ENCODE peak calls at places on chromosomes 6 and 20, in nine cellular contexts. B is tibial nerve; X is A549; P is endothelial cell of umbilical vein; Z is CD8-positive, alpha-beta T cell; R is tibial artery; I is astrocyte; K is ascending aorta; L is heart left ventricle. J is an unnamed sample. For H3K4me1, the result is how much of the 10 kb centered on the place peaks cover.

GRCh38 chr20:63668351-63668750 is 10.2 kb downstream of the RTEL1 start:
- DNase-seq in I (no peak), P (no peak), B (no peak), K (no peak), X (no peak), Z (no peak), R (no peak), L (no peak), J (no peak)

GRCh38 chr6:121520337-121521163 is 85.1 kb downstream of the GJA1 start:
- DNase-seq in R (no peak), Z (no peak), L (no peak), X (peak), I (peak), P (peak), K (peak), B (no peak), J (no peak)

GRCh38 chr6:145963216-145964068 is 716 bp downstream of the SHPRH start:
- DNase-seq in P (peak), X (peak), L (no peak), I (peak), Z (peak), B (no peak), R (peak), K (peak), J (peak)

GRCh38 chr6:166005401-166005845 is 162.2 kb downstream of the TBXT start:
- DNase-seq in Z (no peak), B (no peak), P (no peak), L (peak), I (peak), X (peak), R (peak), K (no peak), J (peak)

GRCh38 chr6:113695506-113695905 is 161.6 kb upstream of the MARCKS start:
- DNase-seq in B (no peak), L (no peak), R (no peak), X (no peak), I (peak), Z (no peak), P (no peak), K (no peak), J (no peak)

GRCh38 chr20:33862709-33863403 is 51.7 kb downstream of the CHMP4B start:
- DNase-seq in I (peak), L (peak), P (peak), R (peak), X (peak), Z (peak), B (peak), K (peak), J (peak)

GRCh38 chr6:70842541-70842940 is 114.3 kb downstream of the B3GAT2 start:
- DNase-seq in I (no peak), K (no peak), Z (no peak), X (no peak), R (no peak), L (no peak), P (no peak), B (no peak), J (no peak)

GRCh38 chr20:57581202-57582028 is 20.5 kb downstream of the PCK1 start:
- DNase-seq in R (peak), Z (no peak), L (no peak), X (no peak), I (no peak), K (no peak), B (peak), P (no peak), J (no peak)

GRCh38 chr6:55836481-55836880 is 38.9 kb downstream of the BMP5 start:
- DNase-seq in X (peak), I (no peak), P (no peak), Z (no peak), K (no peak), L (no peak), B (no peak), R (no peak), J (no peak)

GRCh38 chr20:8254911-8255582 is 123.0 kb downstream of the PLCB1 start:
- DNase-seq in I (no peak), R (no peak), K (no peak), P (peak), L (no peak), Z (no peak), B (no peak), X (no peak), J (no peak)

GRCh38 chr6:51929934-51930574 is 157.4 kb downstream of the PKHD1 start:
- DNase-seq in I (no peak), L (no peak), X (no peak), R (no peak), P (no peak), B (no peak), Z (no peak), K (no peak), J (no peak)

GRCh38 chr6:2127484-2127911 is 117.9 kb downstream of the GMDS start:
- DNase-seq in I (no peak), B (peak), X (no peak), P (peak), Z (no peak), L (peak), R (peak), K (peak), J (peak)

GRCh38 chr6:27814665-27815424 is 97.4 kb downstream of the OR2B2 start:
- DNase-seq in B (peak), K (peak), X (peak), R (no peak), Z (peak), P (peak), L (peak), I (peak), J (peak)

GRCh38 chr20:50149481-50150254 is 3.9 kb downstream of the PEDS1 start:
- DNase-seq in B (no peak), P (no peak), X (no peak), I (no peak), Z (no peak), L (no peak), R (no peak), K (no peak), J (no peak)

GRCh38 chr6:169725270-169726048 is 1.2 kb upstream of the PHF10 start:
- DNase-seq in P (peak), Z (peak), L (peak), X (peak), K (peak), B (peak), R (peak), I (peak), J (peak)

GRCh38 chr6:89977808-89978748 is 83.8 kb downstream of the GJA10 start:
- DNase-seq in K (no peak), Z (no peak), B (no peak), R (no peak), P (peak), I (peak), X (no peak), L (peak), J (no peak)

GRCh38 chr6:35500782-35501181 is 3.9 kb upstream of the TEAD3 start:
- DNase-seq in R (no peak), B (no peak), X (peak), K (no peak), P (no peak), I (peak), Z (no peak), L (no peak), J (no peak)

GRCh38 chr6:109308018-109308492 is 74.2 kb downstream of the CD164 start:
- DNase-seq in L (no peak), I (peak), P (no peak), X (peak), K (peak), R (peak), Z (no peak), B (peak), J (peak)

GRCh38 chr6:356828-357251 is 34.7 kb upstream of the IRF4 start:
- DNase-seq in L (no peak), I (no peak), K (peak), Z (no peak), R (no peak), B (peak), P (no peak), X (no peak), J (no peak)

GRCh38 chr20:46400253-46400652 is 6.2 kb downstream of the ELMO2 start:
- DNase-seq in L (peak), I (peak), R (no peak), P (peak), K (peak), X (no peak), B (peak), Z (no peak), J (no peak)

GRCh38 chr6:169627736-169628423 is 73.9 kb downstream of the WDR27 start:
- DNase-seq in I (no peak), R (no peak), L (no peak), B (no peak), K (no peak), P (no peak), X (no peak), Z (no peak), J (no peak)

GRCh38 chr20:52294106-52294628 is 102.6 kb upstream of the ZFP64 start:
- DNase-seq in X (no peak), I (no peak), Z (no peak), P (peak), L (no peak), K (no peak), B (no peak), R (no peak), J (no peak)

GRCh38 chr6:11412011-11412424 is 125.5 kb upstream of the TMEM170B start:
- DNase-seq in L (no peak), I (no peak), Z (no peak), X (no peak), K (no peak), R (no peak), P (no peak), B (no peak), J (no peak)

GRCh38 chr20:23164176-23164601 is 78.1 kb upstream of the CD93 start:
- DNase-seq in I (no peak), K (peak), Z (no peak), L (no peak), R (peak), B (peak), P (no peak), X (no peak), J (peak)

GRCh38 chr6:57246307-57246706 is 24.2 kb upstream of the RAB23 start:
- DNase-seq in K (no peak), R (no peak), Z (no peak), L (no peak), P (no peak), I (no peak), B (no peak), X (no peak), J (no peak)

GRCh38 chr6:8236956-8237355 is 134.6 kb upstream of the EEF1E1 start:
- DNase-seq in P (no peak), L (no peak), X (no peak), Z (no peak), K (no peak), B (no peak), I (no peak), R (no peak), J (no peak)
- H3K4me1 ChIP-seq in P (under half), L (under half), X (under half), Z (under half), K (under half), B (under half), I (under half), R (under half), J (under half)

DNA sequence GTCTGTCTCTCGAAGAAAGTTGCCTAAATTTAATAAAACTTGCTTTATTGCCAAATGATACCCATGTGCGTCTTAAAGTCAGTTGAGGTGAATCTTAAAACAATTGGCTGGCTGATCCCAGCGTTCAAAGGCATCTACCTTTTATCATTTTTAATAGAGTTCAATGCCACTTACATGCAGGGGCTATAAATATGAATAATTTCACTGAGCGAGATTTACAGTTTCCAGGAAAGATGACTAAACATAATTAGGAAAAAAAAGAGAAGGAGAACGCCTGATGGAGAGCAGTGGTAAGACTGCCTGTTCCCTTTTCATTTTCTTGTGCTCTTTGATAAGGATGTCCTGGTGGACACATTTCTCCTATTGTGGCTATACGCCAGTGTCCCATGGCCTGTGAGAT is 139.9 kb upstream of the SLC22A23 start:
- DNase-seq in R (no peak), P (peak), B (no peak), L (no peak), K (peak), I (no peak), X (no peak), Z (no peak), J (no peak)
- TF ChIP-seq CTCF in R (peak), P (no peak), B (no peak), L (no peak), K (no peak), I (no peak), X (no peak), Z (no peak), J (no peak)

GRCh38 chr20:10659651-10660601 is 13.9 kb downstream of the JAG1 start:
- DNase-seq in B (no peak), L (peak), P (no peak), K (peak), R (no peak), Z (no peak), I (no peak), X (no peak), J (no peak)

GRCh38 chr20:10661261-10661660 is 12.5 kb downstream of the JAG1 start:
- DNase-seq in B (no peak), I (no peak), X (no peak), K (no peak), L (peak), R (no peak), P (no peak), Z (no peak), J (peak)

GRCh38 chr20:10660661-10661060 is 13.1 kb downstream of the JAG1 start:
- DNase-seq in Z (no peak), P (no peak), B (no peak), L (peak), R (peak), X (no peak), K (peak), I (no peak), J (peak)

GRCh38 chr20:10662661-10663458 is 10.9 kb downstream of the JAG1 start:
- DNase-seq in L (no peak), Z (no peak), X (no peak), R (no peak), I (no peak), K (peak), P (no peak), B (no peak), J (peak)

DNA sequence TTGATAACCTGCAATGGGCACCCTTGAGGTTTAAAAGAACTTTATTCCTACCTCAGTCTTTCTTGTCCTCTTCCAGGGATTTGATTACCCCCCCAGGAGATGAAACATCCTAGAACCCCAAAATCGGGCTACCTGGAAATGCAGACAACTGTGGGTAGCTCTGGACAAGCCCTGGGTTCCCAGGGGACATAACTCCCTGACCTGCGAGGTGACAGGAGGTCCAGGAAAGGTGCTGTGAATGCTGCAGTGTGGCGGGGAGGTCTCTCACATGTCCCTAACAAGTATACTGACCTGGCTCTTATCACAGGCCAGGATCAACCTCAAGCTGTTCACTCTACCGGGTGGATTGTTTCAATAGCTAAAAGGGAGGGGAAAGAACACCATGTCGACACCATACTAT is 11.6 kb downstream of the JAG1 start:
- DNase-seq in R (no peak), B (no peak), P (no peak), I (no peak), L (no peak), Z (no peak), X (no peak), K (peak), J (peak)
- H3K4me1 ChIP-seq in R (half or more), B (under half), P (under half), I (under half), L (half or more), Z (under half), X (half or more), K (half or more), J (under half)

DNA sequence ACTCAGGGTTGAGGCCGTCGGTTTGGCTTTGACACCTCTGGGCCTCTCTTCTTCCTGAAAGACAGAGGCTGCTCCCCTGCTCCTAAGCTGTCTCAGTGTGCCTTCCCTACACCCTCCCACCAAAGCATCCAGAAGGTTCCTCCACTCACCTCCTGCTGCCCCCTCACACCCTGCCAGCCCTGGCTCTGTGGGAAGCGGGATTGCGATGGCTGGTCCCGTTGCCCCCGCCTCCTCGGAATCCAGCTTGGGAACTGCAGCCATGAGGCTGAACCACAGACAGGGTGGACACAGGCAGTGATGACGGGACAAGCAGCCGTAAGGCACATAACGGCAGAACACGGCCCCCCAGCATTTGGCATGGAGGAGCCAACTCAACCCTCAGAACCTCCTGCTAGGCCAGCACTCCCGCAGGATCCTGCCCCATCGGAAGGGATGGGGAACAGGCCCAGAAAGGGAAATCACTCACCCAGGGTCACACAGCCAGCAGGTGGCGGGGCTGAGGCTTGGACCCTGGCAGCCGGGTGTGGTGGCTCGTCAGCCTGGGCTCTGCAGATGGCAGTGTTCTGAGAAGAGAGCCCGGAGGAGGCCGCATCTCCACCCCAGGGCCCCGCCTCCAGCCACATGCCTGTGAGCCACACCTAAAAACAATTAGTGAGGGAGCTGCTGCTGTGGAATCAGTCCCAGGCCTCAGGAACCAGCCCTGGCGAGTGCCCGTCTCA is 139.6 kb downstream of the PHACTR3 start:
- DNase-seq in K (no peak), Z (no peak), B (no peak), R (no peak), L (no peak), I (no peak), X (peak), P (no peak), J (no peak)
- TF ChIP-seq CTCF in K (no peak), Z (no peak), B (no peak), R (no peak), L (no peak), I (no peak), X (no peak), P (no peak), J (no peak)

GRCh38 chr6:151940307-151940706 is 132.8 kb downstream of the ESR1 start:
- DNase-seq in I (no peak), Z (no peak), B (no peak), K (no peak), X (no peak), L (no peak), P (no peak), R (no peak), J (no peak)
- H3K4me1 ChIP-seq in I (under half), Z (under half), B (under half), K (under half), X (under half), L (under half), P (under half), R (under half), J (under half)

DNA sequence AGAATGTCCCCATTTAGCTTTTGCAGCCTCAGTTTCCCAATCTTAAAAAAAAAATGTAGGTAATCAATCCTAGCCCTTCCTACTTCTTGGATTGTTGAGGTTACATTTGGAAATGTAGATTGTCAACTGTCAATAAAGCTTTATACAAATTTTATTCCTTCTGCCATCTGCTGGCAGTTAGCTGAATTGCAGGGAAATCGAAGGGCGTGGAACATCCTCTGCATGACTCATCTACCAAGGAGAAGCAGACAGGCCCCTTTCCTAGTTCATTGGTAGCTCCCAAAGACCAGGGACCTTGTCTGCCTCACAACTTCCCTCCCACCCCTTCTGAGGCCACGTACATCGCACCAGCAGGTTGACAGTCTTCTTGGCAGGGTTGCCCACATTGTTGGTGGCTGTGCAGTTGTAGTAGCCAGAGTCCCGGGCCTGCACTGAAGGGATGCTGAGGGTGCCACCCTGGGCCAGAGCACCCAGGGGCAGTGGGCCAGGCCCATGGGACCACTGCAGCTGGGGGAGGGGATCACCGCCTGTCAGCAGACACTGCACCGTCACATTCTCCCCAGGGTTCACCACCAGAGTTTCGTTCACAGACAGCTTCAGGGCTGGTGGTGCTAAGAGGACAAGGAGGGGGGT is 43.6 kb downstream of the MDGA1 start:
- DNase-seq in I (no peak), K (no peak), B (no peak), X (peak), P (peak), Z (no peak), L (no peak), R (no peak), J (no peak)
- TF ChIP-seq CTCF in I (peak), K (no peak), B (no peak), X (peak), P (peak), Z (peak), L (peak), R (peak), J (no peak)

GRCh38 chr20:1808101-1808500 is 87.1 kb upstream of the SIRPA start:
- DNase-seq in I (no peak), X (no peak), L (no peak), B (no peak), Z (no peak), P (no peak), R (peak), K (no peak), J (peak)

GRCh38 chr20:1810926-1811620 is 84.1 kb upstream of the SIRPA start:
- DNase-seq in P (peak), L (no peak), I (peak), R (no peak), B (peak), X (no peak), Z (no peak), K (peak), J (peak)

GRCh38 chr20:1809121-1809520 is 86.1 kb upstream of the SIRPA start:
- DNase-seq in P (peak), L (no peak), B (no peak), R (no peak), Z (no peak), I (peak), X (peak), K (peak), J (no peak)

GRCh38 chr20:1810572-1810925 is 84.7 kb upstream of the SIRPA start:
- DNase-seq in L (no peak), B (no peak), X (no peak), P (peak), I (no peak), R (no peak), Z (no peak), K (no peak), J (no peak)

GRCh38 chr20:1809611-1810510 is 85.3 kb upstream of the SIRPA start:
- DNase-seq in L (no peak), K (peak), X (peak), Z (no peak), I (peak), B (no peak), R (peak), P (peak), J (peak)
- H3K4me1 ChIP-seq in L (under half), K (half or more), X (half or more), Z (under half), I (half or more), B (under half), R (half or more), P (under half), J (under half)